ENCODE peak calls at places on chromosome 18, in seven cellular contexts. One of them, this sample, is unnamed.
A peak's percentile ranks its signal among the peaks of the same experiment; 100 is the strongest.

GRCh38 chr18:49055787-49056186 is 105.0 kb upstream of the SMAD7 start:
- DNase-seq in CD4-positive, alpha-beta T cell: no peak
- DNase-seq in HS-5: no peak
- DNase-seq in EL: peak; percentile 83
- DNase-seq in activated CD8-positive, alpha-beta memory T cell treated with anti-CD3 and anti-CD28 coated beads for 4 hours: peak; percentile 13
- DNase-seq in SW480: no peak
- DNase-seq in Karpas-422: no peak
- DNase-seq in this sample: no peak

GRCh38 chr18:44229693-44230108 is 451.0 kb upstream of the SETBP1 start:
- DNase-seq in CD4-positive, alpha-beta T cell: no peak
- DNase-seq in HS-5: no peak
- DNase-seq in EL: peak; percentile 12
- DNase-seq in activated CD8-positive, alpha-beta memory T cell treated with anti-CD3 and anti-CD28 coated beads for 4 hours: no peak
- DNase-seq in SW480: no peak
- DNase-seq in Karpas-422: no peak
- DNase-seq in this sample: no peak

GRCh38 chr18:75582406-75582821 is 154.9 kb upstream of the SMIM21 start:
- DNase-seq in CD4-positive, alpha-beta T cell: no peak
- DNase-seq in HS-5: no peak
- DNase-seq in EL: peak; percentile 1
- DNase-seq in activated CD8-positive, alpha-beta memory T cell treated with anti-CD3 and anti-CD28 coated beads for 4 hours: no peak
- DNase-seq in SW480: no peak
- DNase-seq in Karpas-422: no peak
- DNase-seq in this sample: no peak

GRCh38 chr18:23719634-23720201 is 30.5 kb downstream of the LAMA3 start:
- DNase-seq in CD4-positive, alpha-beta T cell: no peak
- DNase-seq in HS-5: peak; percentile 99
- DNase-seq in EL: peak; percentile 99
- DNase-seq in activated CD8-positive, alpha-beta memory T cell treated with anti-CD3 and anti-CD28 coated beads for 4 hours: no peak
- DNase-seq in SW480: peak; percentile 87
- DNase-seq in Karpas-422: no peak
- DNase-seq in this sample: peak; percentile 58

GRCh38 chr18:38397094-38397493 is 831.5 kb upstream of the CELF4 start:
- DNase-seq in CD4-positive, alpha-beta T cell: no peak
- DNase-seq in HS-5: no peak
- DNase-seq in EL: no peak
- DNase-seq in activated CD8-positive, alpha-beta memory T cell treated with anti-CD3 and anti-CD28 coated beads for 4 hours: no peak
- DNase-seq in SW480: no peak
- DNase-seq in Karpas-422: no peak
- DNase-seq in this sample: no peak

GRCh38 chr18:6795307-6795706 is 65.8 kb downstream of the ARHGAP28 start:
- DNase-seq in CD4-positive, alpha-beta T cell: no peak
- DNase-seq in HS-5: no peak
- DNase-seq in EL: no peak
- DNase-seq in activated CD8-positive, alpha-beta memory T cell treated with anti-CD3 and anti-CD28 coated beads for 4 hours: no peak
- DNase-seq in SW480: no peak
- DNase-seq in Karpas-422: no peak
- DNase-seq in this sample: no peak

GRCh38 chr18:21597616-21598015 is 2.9 kb downstream of the ESCO1 start:
- DNase-seq in CD4-positive, alpha-beta T cell: no peak
- DNase-seq in HS-5: no peak
- DNase-seq in EL: no peak
- DNase-seq in activated CD8-positive, alpha-beta memory T cell treated with anti-CD3 and anti-CD28 coated beads for 4 hours: no peak
- DNase-seq in SW480: no peak
- DNase-seq in Karpas-422: no peak
- DNase-seq in this sample: peak; percentile 29

GRCh38 chr18:28095631-28096030 is 81.3 kb downstream of the CDH2 start:
- DNase-seq in CD4-positive, alpha-beta T cell: no peak
- DNase-seq in HS-5: no peak
- DNase-seq in EL: no peak
- DNase-seq in activated CD8-positive, alpha-beta memory T cell treated with anti-CD3 and anti-CD28 coated beads for 4 hours: no peak
- DNase-seq in SW480: no peak
- DNase-seq in Karpas-422: no peak
- DNase-seq in this sample: no peak

GRCh38 chr18:77162580-77162979 is 30.0 kb upstream of the MBP start:
- DNase-seq in CD4-positive, alpha-beta T cell: no peak
- DNase-seq in HS-5: no peak
- DNase-seq in EL: no peak
- DNase-seq in activated CD8-positive, alpha-beta memory T cell treated with anti-CD3 and anti-CD28 coated beads for 4 hours: no peak
- DNase-seq in SW480: no peak
- DNase-seq in Karpas-422: no peak
- DNase-seq in this sample: no peak

GRCh38 chr18:59729781-59730180 is 32.6 kb upstream of the CCBE1 start:
- DNase-seq in CD4-positive, alpha-beta T cell: no peak
- DNase-seq in HS-5: no peak
- DNase-seq in EL: no peak
- DNase-seq in activated CD8-positive, alpha-beta memory T cell treated with anti-CD3 and anti-CD28 coated beads for 4 hours: no peak
- DNase-seq in SW480: no peak
- DNase-seq in Karpas-422: no peak
- DNase-seq in this sample: no peak

GRCh38 chr18:36672437-36673344 is 156.1 kb downstream of the TPGS2 start:
- DNase-seq in CD4-positive, alpha-beta T cell: no peak
- DNase-seq in HS-5: no peak
- DNase-seq in EL: no peak
- DNase-seq in activated CD8-positive, alpha-beta memory T cell treated with anti-CD3 and anti-CD28 coated beads for 4 hours: no peak
- DNase-seq in SW480: no peak
- DNase-seq in Karpas-422: peak; percentile 86
- DNase-seq in this sample: peak; percentile 77

GRCh38 chr18:47931707-47932103 is 1.2 kb upstream of the SMAD2 start:
- DNase-seq in CD4-positive, alpha-beta T cell: peak; percentile 14
- DNase-seq in HS-5: peak; percentile 14
- DNase-seq in EL: peak; percentile 16
- DNase-seq in activated CD8-positive, alpha-beta memory T cell treated with anti-CD3 and anti-CD28 coated beads for 4 hours: no peak
- DNase-seq in SW480: peak; percentile 64
- DNase-seq in Karpas-422: peak; percentile 86
- DNase-seq in this sample: peak; percentile 93

GRCh38 chr18:58473071-58473470 is 155.8 kb downstream of the ALPK2 start:
- DNase-seq in CD4-positive, alpha-beta T cell: no peak
- DNase-seq in HS-5: no peak
- DNase-seq in EL: no peak
- DNase-seq in activated CD8-positive, alpha-beta memory T cell treated with anti-CD3 and anti-CD28 coated beads for 4 hours: no peak
- DNase-seq in SW480: no peak
- DNase-seq in Karpas-422: no peak
- DNase-seq in this sample: no peak

GRCh38 chr18:78818495-78818894 is 161.1 kb upstream of the SALL3 start:
- DNase-seq in CD4-positive, alpha-beta T cell: no peak
- DNase-seq in HS-5: no peak
- DNase-seq in EL: no peak
- DNase-seq in activated CD8-positive, alpha-beta memory T cell treated with anti-CD3 and anti-CD28 coated beads for 4 hours: no peak
- DNase-seq in SW480: no peak
- DNase-seq in Karpas-422: no peak
- DNase-seq in this sample: no peak

GRCh38 chr18:76873311-76873710 is 51.0 kb downstream of the ZNF236 start:
- DNase-seq in CD4-positive, alpha-beta T cell: no peak
- DNase-seq in HS-5: no peak
- DNase-seq in EL: no peak
- DNase-seq in activated CD8-positive, alpha-beta memory T cell treated with anti-CD3 and anti-CD28 coated beads for 4 hours: no peak
- DNase-seq in SW480: no peak
- DNase-seq in Karpas-422: no peak
- DNase-seq in this sample: no peak